ENCODE peak calls at places on chromosomes 13 and 19, in five cellular contexts. C, Y, J, X and N are unnamed samples.

GRCh38 chr13:106110241-106110855 is 425.1 kb downstream of the EFNB2 start:
- DNase-seq in C (no peak), Y (no peak), J (peak), X (no peak), N (no peak)

GRCh38 chr19:13241321-13242104 is 91.3 kb downstream of the IER2 start:
- DNase-seq in C (no peak), Y (no peak), J (no peak), X (no peak), N (peak)

GRCh38 chr19:39327990-39328705 is 7.5 kb upstream of the LRFN1 start:
- DNase-seq in C (no peak), Y (peak), J (peak), X (peak), N (peak)

GRCh38 chr13:75666646-75667351 is 30.7 kb downstream of the LMO7 start:
- DNase-seq in C (no peak), Y (no peak), J (peak), X (no peak), N (no peak)

GRCh38 chr13:46964789-46965527 is 68.1 kb upstream of the HTR2A start:
- DNase-seq in C (no peak), Y (no peak), J (no peak), X (no peak), N (no peak)

GRCh38 chr19:10226376-10227214 is 4.5 kb downstream of the S1PR2 start:
- DNase-seq in C (peak), Y (no peak), J (no peak), X (no peak), N (no peak)

GRCh38 chr13:25037057-25037813 is 58.7 kb upstream of the PABPC3 start:
- DNase-seq in C (peak), Y (no peak), J (peak), X (peak), N (peak)

GRCh38 chr13:20686863-20687579 is 16.5 kb upstream of the IL17D start:
- DNase-seq in C (no peak), Y (no peak), J (no peak), X (no peak), N (no peak)

GRCh38 chr19:6691342-6691741 is 21.4 kb upstream of the TNFSF14 start:
- DNase-seq in C (no peak), Y (no peak), J (no peak), X (no peak), N (no peak)

GRCh38 chr13:81551036-81551435 is 1210.1 kb upstream of the SPRY2 start:
- DNase-seq in C (no peak), Y (no peak), J (no peak), X (no peak), N (no peak)

GRCh38 chr19:22623841-22624221 is 10.3 kb upstream of the ZNF492 start:
- DNase-seq in C (no peak), Y (no peak), J (no peak), X (no peak), N (no peak)

GRCh38 chr19:27794444-27795042 is 1418.4 kb downstream of the UQCRFS1 start:
- DNase-seq in C (peak), Y (no peak), J (no peak), X (peak), N (no peak)

GRCh38 chr13:39283062-39283461 is 244.8 kb downstream of the NHLRC3 start:
- DNase-seq in C (no peak), Y (no peak), J (no peak), X (no peak), N (no peak)

GRCh38 chr13:27374650-27375049 is 49.8 kb upstream of the GTF3A start:
- DNase-seq in C (peak), Y (no peak), J (peak), X (peak), N (no peak)

GRCh38 chr13:23509781-23510543 is 60.2 kb upstream of the TNFRSF19 start:
- DNase-seq in C (no peak), Y (no peak), J (no peak), X (no peak), N (no peak)